ENCODE peak calls at places on chromosomes 1 and 21, in eight cellular contexts. N is OCI-LY7; M is mesendoderm; A is tibial artery; V is naive thymus-derived CD4-positive, alpha-beta T cell; I is fibroblast of lung; R is caudate nucleus; K is right cardiac atrium. S is an unnamed sample.

GRCh38 chr1:111735858-111736544 is 3.2 kb downstream of the INKA2 start:
- DNase-seq in N (no peak), M (peak), A (no peak), V (no peak), I (peak), R (no peak), K (no peak), S (no peak)

GRCh38 chr1:147902183-147902845 is at the start of gene GJA8:
- DNase-seq in N (no peak), M (no peak), A (no peak), V (no peak), I (no peak), R (no peak), K (no peak), S (no peak)

GRCh38 chr1:171218661-171219060 is 29.6 kb upstream of the FMO1 start:
- DNase-seq in N (no peak), M (no peak), A (no peak), V (no peak), I (no peak), R (no peak), K (no peak), S (no peak)

GRCh38 chr1:189431437-189431836 is 1046.2 kb downstream of the BRINP3 start:
- DNase-seq in N (no peak), M (peak), A (no peak), V (no peak), I (peak), R (no peak), K (no peak), S (no peak)

GRCh38 chr1:193077991-193078390 is 18.6 kb downstream of the RO60 start:
- DNase-seq in N (no peak), M (no peak), A (no peak), V (no peak), I (no peak), R (no peak), K (no peak), S (no peak)

GRCh38 chr1:55725378-55725777 is 510.2 kb upstream of the USP24 start:
- DNase-seq in N (no peak), M (no peak), A (no peak), V (no peak), I (peak), R (no peak), K (no peak), S (peak)

GRCh38 chr1:245516178-245516829 is 361.5 kb downstream of the KIF26B start:
- DNase-seq in N (peak), M (no peak), A (no peak), V (no peak), I (peak), R (no peak), K (no peak), S (no peak)

GRCh38 chr1:119700326-119700725 is 11.4 kb upstream of the PHGDH start:
- DNase-seq in N (no peak), M (no peak), A (no peak), V (no peak), I (no peak), R (no peak), K (no peak), S (no peak)

GRCh38 chr1:31790641-31791091 is 25.2 kb downstream of the SPOCD1 start:
- DNase-seq in N (no peak), M (no peak), A (no peak), V (no peak), I (no peak), R (no peak), K (no peak), S (no peak)

GRCh38 chr1:212293579-212293978 is 8.4 kb downstream of the PPP2R5A start:
- DNase-seq in N (no peak), M (no peak), A (no peak), V (no peak), I (peak), R (no peak), K (no peak), S (no peak)

GRCh38 chr1:20551945-20552727 is at the start of gene FAM43B:
- DNase-seq in N (no peak), M (peak), A (peak), V (no peak), I (peak), R (peak), K (peak), S (no peak)

GRCh38 chr1:225772323-225772768 is 5.3 kb upstream of the SRP9 start:
- DNase-seq in N (peak), M (peak), A (peak), V (no peak), I (peak), R (peak), K (peak), S (peak)

GRCh38 chr21:43657355-43658093 is 1.8 kb downstream of the HSF2BP start:
- DNase-seq in N (no peak), M (no peak), A (no peak), V (peak), I (no peak), R (no peak), K (peak), S (no peak)

GRCh38 chr1:22326931-22327330 is 124.7 kb upstream of the ZBTB40 start:
- DNase-seq in N (no peak), M (no peak), A (no peak), V (no peak), I (no peak), R (no peak), K (no peak), S (no peak)

GRCh38 chr1:166905930-166906329 is 29.9 kb upstream of the TADA1 start:
- DNase-seq in N (no peak), M (no peak), A (no peak), V (no peak), I (no peak), R (no peak), K (no peak), S (no peak)

GRCh38 chr1:62407398-62408009 is 29.3 kb upstream of the USP1 start:
- DNase-seq in N (peak), M (peak), A (no peak), V (peak), I (peak), R (no peak), K (no peak), S (no peak)

GRCh38 chr1:54955359-54955758 is 25.1 kb upstream of the TMEM61 start:
- DNase-seq in N (no peak), M (no peak), A (no peak), V (no peak), I (peak), R (no peak), K (no peak), S (no peak)

DNA sequence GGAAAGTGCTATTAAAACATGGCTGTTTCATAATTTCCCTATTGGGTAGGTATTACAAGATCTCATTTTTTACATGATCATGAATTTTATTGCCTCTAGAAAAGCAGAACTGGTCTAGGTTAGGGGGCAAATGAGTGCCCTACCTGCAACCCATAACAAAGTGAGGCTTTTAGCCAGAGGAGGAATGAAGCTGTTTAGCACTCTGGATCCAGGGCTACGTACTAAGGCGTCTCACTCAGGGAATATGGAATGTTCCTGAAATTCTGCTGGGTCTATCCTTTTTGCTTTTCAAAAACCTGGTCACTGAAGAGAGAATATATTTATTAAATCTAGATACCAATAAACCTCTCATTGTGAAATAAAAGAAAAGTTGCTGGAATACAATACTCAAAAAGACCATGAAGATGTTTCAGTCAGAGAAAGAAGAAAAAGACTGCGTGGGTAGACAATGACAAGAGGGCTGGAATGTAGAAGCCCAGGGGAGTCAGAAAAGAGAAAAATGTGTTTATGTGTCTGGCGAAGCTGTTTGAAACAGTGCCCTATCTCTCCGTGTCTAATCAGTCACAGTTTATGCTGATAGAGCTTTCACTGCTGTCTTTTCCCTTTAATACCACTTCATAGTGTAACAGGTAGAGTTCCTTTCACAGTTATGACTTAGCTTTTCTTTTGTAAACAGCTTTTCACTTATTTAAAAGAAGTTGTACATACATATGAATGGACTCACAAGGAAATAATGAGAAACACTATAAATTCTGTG is 25.0 kb upstream of the SYDE2 start:
- DNase-seq in N (no peak), M (peak), A (no peak), V (no peak), I (no peak), R (no peak), K (no peak), S (no peak)
- H3K27ac ChIP-seq in N (no peak), M (no peak), A (no peak), V (no peak), I (no peak), R (no peak), K (peak), S (peak)

GRCh38 chr1:214337015-214337414 is 56.1 kb downstream of the SMYD2 start:
- DNase-seq in N (no peak), M (no peak), A (no peak), V (no peak), I (no peak), R (no peak), K (no peak), S (no peak)

GRCh38 chr1:214335567-214335966 is 54.6 kb downstream of the SMYD2 start:
- DNase-seq in N (no peak), M (no peak), A (no peak), V (no peak), I (no peak), R (no peak), K (no peak), S (no peak)

GRCh38 chr1:214338212-214338611 is 57.3 kb downstream of the SMYD2 start:
- DNase-seq in N (no peak), M (no peak), A (no peak), V (no peak), I (no peak), R (no peak), K (no peak), S (no peak)

GRCh38 chr1:214341459-214341858 is 60.5 kb downstream of the SMYD2 start:
- DNase-seq in N (no peak), M (no peak), A (no peak), V (no peak), I (no peak), R (no peak), K (no peak), S (no peak)

GRCh38 chr1:214337536-214337935 is 56.6 kb downstream of the SMYD2 start:
- DNase-seq in N (no peak), M (peak), A (no peak), V (no peak), I (peak), R (no peak), K (no peak), S (no peak)
- H3K27ac ChIP-seq in N (no peak), M (no peak), A (no peak), V (no peak), I (no peak), R (no peak), K (no peak), S (no peak)

GRCh38 chr21:32916088-32916487 is 109.6 kb upstream of the OLIG2 start:
- DNase-seq in N (no peak), M (no peak), A (no peak), V (no peak), I (no peak), R (no peak), K (no peak), S (no peak)
- H3K27ac ChIP-seq in N (no peak), M (no peak), A (no peak), V (no peak), I (no peak), R (no peak), K (no peak), S (no peak)

DNA sequence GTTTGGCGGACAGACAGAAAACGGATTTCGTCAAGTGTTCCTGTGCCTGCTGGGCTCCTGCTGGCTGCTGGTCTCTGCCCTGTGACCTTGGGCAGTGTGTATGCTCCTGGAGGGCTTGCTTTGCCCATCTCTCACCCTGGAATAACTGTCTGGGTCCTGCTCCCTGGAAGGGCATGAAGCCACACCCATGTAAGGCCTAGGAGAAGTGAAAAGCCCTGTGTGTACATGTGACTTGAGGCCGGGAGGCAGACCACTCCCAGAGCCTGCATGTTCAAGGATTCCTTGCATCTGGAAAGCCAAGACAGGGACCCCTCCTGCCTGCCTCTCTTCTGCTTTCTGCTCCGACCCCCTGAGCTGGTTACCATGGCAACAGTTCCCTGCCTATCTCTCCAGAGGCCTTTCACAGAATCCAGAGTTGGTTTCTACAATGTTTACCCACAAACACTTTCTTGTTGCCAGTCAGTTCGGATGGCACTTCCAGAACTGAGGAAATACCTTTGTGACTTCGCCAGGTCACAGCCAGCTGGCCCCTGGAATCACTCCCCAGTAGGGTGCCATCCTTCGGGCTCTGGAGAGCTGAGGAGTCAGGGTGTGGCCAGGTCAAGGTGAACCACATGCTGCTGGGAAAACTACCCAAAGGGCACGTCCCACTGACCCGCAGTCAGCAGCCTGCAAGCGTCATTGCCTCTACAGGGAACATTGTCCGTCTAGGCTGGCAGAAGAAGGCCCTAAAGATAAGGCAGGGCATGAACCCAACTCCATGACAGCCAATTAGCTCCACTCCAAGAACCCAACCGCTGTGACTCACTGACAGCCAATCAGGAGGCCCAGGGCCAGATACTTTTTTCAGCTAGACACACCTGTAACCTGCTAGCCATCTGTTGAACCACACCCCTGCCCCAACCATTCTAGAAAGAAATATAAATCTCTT is 14.7 kb upstream of the GPR37L1 start:
- DNase-seq in N (no peak), M (peak), A (no peak), V (no peak), I (no peak), R (no peak), K (peak), S (no peak)
- H3K27ac ChIP-seq in N (no peak), M (no peak), A (no peak), V (no peak), I (no peak), R (peak), K (peak), S (no peak)

DNA sequence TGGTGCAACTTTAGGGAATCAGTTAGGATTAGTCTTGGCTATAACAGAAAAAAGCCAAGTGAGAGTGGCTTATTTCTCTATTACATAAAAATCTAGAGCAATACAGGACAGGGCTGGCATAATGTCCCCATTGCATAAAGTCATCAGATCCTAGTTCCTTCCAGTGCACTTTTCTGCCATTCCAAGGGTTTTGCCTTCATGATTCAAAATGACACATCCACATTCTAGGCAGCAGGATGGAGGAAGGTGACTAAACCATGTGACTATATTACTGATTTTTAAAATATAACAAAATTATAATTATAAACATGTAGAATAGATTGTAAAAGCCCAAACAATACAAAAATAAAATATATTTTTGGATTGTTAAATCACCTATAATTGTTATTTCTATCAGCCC is 18.8 kb downstream of the JUN start:
- DNase-seq in N (no peak), M (no peak), A (no peak), V (no peak), I (no peak), R (no peak), K (no peak), S (no peak)
- H3K27ac ChIP-seq in N (no peak), M (no peak), A (no peak), V (no peak), I (peak), R (no peak), K (no peak), S (peak)

S was measured in epithelial cell of prostate.